ENCODE peak calls at places on chromosomes 6 and 20, in seven cellular contexts. C is IMR-90, U is uterus, Z is lower leg skin, J is endothelial cell of umbilical vein, E is esophagus squamous epithelium, R is body of pancreas. K is an unnamed sample.

GRCh38 chr6:148846778-148847761 is 100.2 kb downstream of the UST start:
- DNase-seq in U (peak), J (no peak), Z (no peak), E (no peak), C (peak), R (peak), K (no peak)

GRCh38 chr6:169800668-169801395 is 49.4 kb downstream of the ERMARD start:
- DNase-seq in R (peak), Z (peak), E (no peak), J (no peak), C (peak), U (no peak), K (peak)

GRCh38 chr6:4208158-4208557 is 72.8 kb upstream of the ECI2 start:
- DNase-seq in J (no peak), C (no peak), U (no peak), Z (no peak), E (no peak), R (no peak), K (no peak)

GRCh38 chr20:18754030-18754659 is 59.4 kb upstream of the SCP2D1 start:
- DNase-seq in C (peak), E (no peak), Z (no peak), J (no peak), R (no peak), U (no peak), K (no peak)

GRCh38 chr6:35359744-35360348 is 17.5 kb downstream of the PPARD start:
- DNase-seq in C (peak), U (no peak), E (no peak), Z (peak), J (no peak), R (peak), K (no peak)

GRCh38 chr6:142258757-142259156 is 43.0 kb upstream of the ADGRG6 start:
- DNase-seq in C (no peak), R (no peak), E (no peak), U (no peak), Z (no peak), J (no peak), K (no peak)

GRCh38 chr6:151675746-151676459 is 131.6 kb upstream of the ESR1 start:
- DNase-seq in R (peak), J (peak), C (peak), E (no peak), Z (no peak), U (no peak), K (peak)

GRCh38 chr6:21396313-21396712 is 197.2 kb upstream of the SOX4 start:
- DNase-seq in J (no peak), Z (no peak), R (no peak), E (no peak), U (no peak), C (peak), K (no peak)

GRCh38 chr20:43536041-43536816 is 22.6 kb upstream of the SGK2 start:
- DNase-seq in J (no peak), C (no peak), U (no peak), E (no peak), R (no peak), Z (peak), K (no peak)

GRCh38 chr6:5274231-5274630 is 12.9 kb downstream of the FARS2 start:
- DNase-seq in C (no peak), R (no peak), J (no peak), Z (no peak), U (no peak), E (no peak), K (no peak)

GRCh38 chr6:158798311-158798710 is 20.9 kb downstream of the EZR start:
- DNase-seq in R (no peak), Z (peak), J (no peak), E (no peak), U (no peak), C (no peak), K (no peak)

GRCh38 chr6:43219814-43220213 is 9.5 kb downstream of the DNPH1 start:
- DNase-seq in J (no peak), Z (no peak), E (no peak), R (no peak), C (no peak), U (no peak), K (no peak)

GRCh38 chr20:30484009-30484748 is 773.3 kb upstream of the DEFB115 start:
- DNase-seq in E (no peak), Z (peak), J (no peak), R (no peak), U (no peak), C (no peak), K (no peak)

GRCh38 chr6:80548496-80548895 is 442.0 kb downstream of the BCKDHB start:
- DNase-seq in J (no peak), E (no peak), U (no peak), C (peak), R (no peak), Z (no peak), K (no peak)

GRCh38 chr6:31122803-31123706 is 2.8 kb upstream of the CDSN start:
- DNase-seq in J (peak), C (peak), U (peak), R (peak), Z (no peak), E (no peak), K (peak)

GRCh38 chr6:10621227-10621626 is 73.2 kb downstream of the C6orf52 start:
- DNase-seq in Z (no peak), C (no peak), E (no peak), J (no peak), R (no peak), U (no peak), K (no peak)

GRCh38 chr6:125004198-125004597 is 42.0 kb downstream of the RNF217 start:
- DNase-seq in U (no peak), E (no peak), R (no peak), J (no peak), Z (no peak), C (no peak), K (no peak)

GRCh38 chr20:58021481-58021880 is 207.0 kb downstream of the ANKRD60 start:
- DNase-seq in R (peak), E (no peak), U (peak), J (no peak), Z (peak), C (no peak), K (no peak)

GRCh38 chr6:3075522-3076113 is 7.3 kb downstream of the RIPK1 start:
- DNase-seq in R (no peak), Z (no peak), C (no peak), E (no peak), J (peak), U (no peak), K (no peak)

GRCh38 chr6:111173341-111173740 is 86.0 kb downstream of the SLC16A10 start:
- DNase-seq in J (no peak), U (no peak), Z (no peak), C (no peak), R (no peak), E (no peak), K (no peak)

GRCh38 chr6:44666324-44666723 is 278.8 kb downstream of the CDC5L start:
- DNase-seq in U (no peak), Z (peak), R (no peak), E (no peak), C (no peak), J (no peak), K (no peak)

GRCh38 chr20:7428946-7429345 is 511.3 kb downstream of the HAO1 start:
- DNase-seq in Z (no peak), U (no peak), C (no peak), J (no peak), E (no peak), R (no peak), K (no peak)

GRCh38 chr6:12336121-12336971 is 46.2 kb downstream of the EDN1 start:
- DNase-seq in J (no peak), R (no peak), Z (no peak), U (no peak), C (no peak), E (no peak), K (no peak)

GRCh38 chr20:63102720-63103375 is 96.1 kb upstream of the BHLHE23 start:
- DNase-seq in U (peak), J (no peak), Z (peak), E (no peak), C (peak), R (no peak), K (no peak)

GRCh38 chr6:149094934-149095341 is 222.6 kb upstream of the TAB2 start:
- DNase-seq in J (no peak), E (no peak), R (no peak), U (no peak), C (peak), Z (no peak), K (no peak)

GRCh38 chr6:2744206-2744771 is 6.4 kb downstream of the MYLK4 start:
- DNase-seq in U (no peak), E (no peak), J (no peak), Z (no peak), C (no peak), R (peak), K (no peak)

DNA sequence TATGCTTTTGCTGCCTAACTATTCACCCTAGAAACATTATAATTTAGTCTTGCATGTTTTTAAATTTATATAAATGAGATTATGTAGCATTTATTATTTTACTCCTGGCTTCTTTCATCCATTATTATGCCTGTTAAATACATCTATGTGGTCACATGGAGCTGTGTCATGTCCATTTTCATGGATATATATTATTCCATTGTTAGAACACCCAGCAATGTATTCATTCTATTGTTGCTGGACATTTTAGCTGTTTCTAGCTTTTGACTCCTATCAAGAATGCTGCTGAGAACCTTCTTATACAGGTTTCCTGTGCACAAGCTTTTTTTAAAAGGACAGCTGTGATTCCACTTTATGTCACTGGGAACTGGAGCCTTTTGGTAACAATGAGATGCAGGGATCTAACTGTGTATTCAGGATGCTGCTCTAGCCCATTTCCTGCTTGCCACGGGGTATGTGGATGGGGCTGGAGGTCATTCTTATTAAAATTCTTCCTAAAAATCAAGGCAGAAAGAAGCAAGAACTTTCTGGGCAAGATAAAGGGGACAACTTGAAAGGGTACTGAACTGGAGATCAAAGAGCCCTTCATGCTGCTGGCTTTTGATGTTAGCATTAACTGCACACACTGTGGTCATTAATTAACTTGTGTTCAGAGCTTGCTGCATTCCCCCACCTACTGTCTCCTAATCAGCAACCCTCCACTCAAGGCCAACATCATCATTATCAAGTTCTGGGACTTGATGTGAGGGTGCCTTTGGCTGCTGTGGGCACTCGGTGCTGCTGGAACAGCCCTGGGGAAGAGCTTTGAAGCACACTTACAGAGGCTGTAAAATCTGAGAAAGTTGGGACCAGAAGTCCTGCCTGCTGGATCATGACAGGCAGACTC is 96.6 kb upstream of the AKIRIN2 start:
- DNase-seq in C (no peak), J (no peak), E (no peak), U (no peak), R (no peak), Z (no peak), K (no peak)
- TF ChIP-seq POLR2A in C (no peak), J (no peak), E (no peak), U (no peak), R (no peak), Z (no peak), K (no peak)

GRCh38 chr6:41546475-41546865 is 289 bp downstream of the FOXP4 start:
- DNase-seq in Z (no peak), C (no peak), J (no peak), U (no peak), R (no peak), E (no peak), K (no peak)
- TF ChIP-seq POLR2A in Z (no peak), C (peak), J (no peak), U (no peak), R (peak), E (no peak), K (no peak)

GRCh38 chr6:89454300-89454699 is 21.3 kb downstream of the ANKRD6 start:
- DNase-seq in E (no peak), J (no peak), R (no peak), U (no peak), C (no peak), Z (no peak), K (no peak)

GRCh38 chr6:89462503-89462902 is 29.6 kb downstream of the ANKRD6 start:
- DNase-seq in R (no peak), E (no peak), U (no peak), J (no peak), Z (no peak), C (no peak), K (no peak)

GRCh38 chr6:89459501-89459900 is 26.5 kb downstream of the ANKRD6 start:
- DNase-seq in C (no peak), J (no peak), Z (no peak), R (no peak), U (no peak), E (no peak), K (no peak)

GRCh38 chr6:89460713-89461112 is 27.8 kb downstream of the ANKRD6 start:
- DNase-seq in Z (no peak), J (no peak), C (no peak), U (no peak), E (no peak), R (no peak), K (no peak)

GRCh38 chr6:89458720-89459119 is 25.8 kb downstream of the ANKRD6 start:
- DNase-seq in E (no peak), U (no peak), J (no peak), C (no peak), Z (no peak), R (no peak), K (no peak)
- TF ChIP-seq POLR2A in E (no peak), U (no peak), J (no peak), C (no peak), Z (no peak), R (no peak), K (no peak)

GRCh38 chr6:156824142-156824541 is 47.0 kb downstream of the ARID1B start:
- DNase-seq in E (no peak), C (no peak), U (no peak), J (no peak), Z (no peak), R (no peak), K (no peak)

GRCh38 chr6:156820089-156820798 is 43.1 kb downstream of the ARID1B start:
- DNase-seq in Z (no peak), J (no peak), R (no peak), U (no peak), E (no peak), C (no peak), K (no peak)

GRCh38 chr6:156825475-156825874 is 48.3 kb downstream of the ARID1B start:
- DNase-seq in C (no peak), E (no peak), J (peak), Z (no peak), U (no peak), R (no peak), K (no peak)

GRCh38 chr6:156821707-156822106 is 44.5 kb downstream of the ARID1B start:
- DNase-seq in U (no peak), E (no peak), C (no peak), R (no peak), Z (no peak), J (no peak), K (no peak)

GRCh38 chr6:156822747-156823206 is 45.6 kb downstream of the ARID1B start:
- DNase-seq in Z (no peak), R (no peak), C (no peak), E (no peak), J (no peak), U (no peak), K (no peak)
- TF ChIP-seq POLR2A in Z (no peak), R (no peak), C (no peak), E (no peak), J (no peak), U (no peak), K (no peak)

GRCh38 chr20:49666906-49667305 is 46.8 kb downstream of the B4GALT5 start:
- DNase-seq in J (no peak), Z (no peak), E (no peak), C (no peak), R (no peak), U (no peak), K (no peak)

GRCh38 chr20:49671429-49671828 is 42.2 kb downstream of the B4GALT5 start:
- DNase-seq in J (no peak), R (no peak), C (no peak), Z (no peak), E (no peak), U (no peak), K (no peak)

GRCh38 chr20:49669601-49670189 is 44.0 kb downstream of the B4GALT5 start:
- DNase-seq in C (no peak), J (no peak), Z (no peak), E (no peak), U (no peak), R (no peak), K (no peak)

GRCh38 chr20:49665796-49666195 is 47.9 kb downstream of the B4GALT5 start:
- DNase-seq in Z (no peak), J (no peak), C (no peak), R (no peak), E (no peak), U (no peak), K (no peak)

GRCh38 chr20:49668181-49668877 is 45.3 kb downstream of the B4GALT5 start:
- DNase-seq in J (no peak), C (no peak), R (peak), E (no peak), U (no peak), Z (no peak), K (no peak)
- TF ChIP-seq POLR2A in J (no peak), C (no peak), R (peak), E (no peak), U (no peak), Z (no peak), K (no peak)

GRCh38 chr6:64013061-64013410 is 377.4 kb downstream of the PHF3 start:
- DNase-seq in J (no peak), E (no peak), U (no peak), Z (no peak), C (no peak), R (no peak), K (no peak)

GRCh38 chr6:64010010-64010409 is 374.4 kb downstream of the PHF3 start:
- DNase-seq in R (no peak), U (no peak), J (no peak), E (no peak), Z (no peak), C (no peak), K (no peak)

GRCh38 chr6:64014581-64014980 is 379.0 kb downstream of the PHF3 start:
- DNase-seq in C (no peak), R (no peak), U (no peak), J (no peak), E (no peak), Z (no peak), K (no peak)

GRCh38 chr6:64010646-64011045 is 375.0 kb downstream of the PHF3 start:
- DNase-seq in Z (no peak), R (no peak), E (no peak), U (no peak), C (no peak), J (no peak), K (no peak)

GRCh38 chr6:64012351-64013060 is 376.9 kb downstream of the PHF3 start:
- DNase-seq in U (no peak), J (no peak), E (no peak), Z (no peak), R (no peak), C (peak), K (no peak)
- TF ChIP-seq POLR2A in U (no peak), J (no peak), E (no peak), Z (no peak), R (no peak), C (no peak), K (no peak)

GRCh38 chr20:25042531-25043498 is 15.1 kb downstream of the ACSS1 start:
- DNase-seq in J (no peak), E (peak), C (no peak), R (peak), U (no peak), Z (no peak), K (no peak)
- TF ChIP-seq POLR2A in J (no peak), E (no peak), C (no peak), R (no peak), U (no peak), Z (no peak), K (no peak)

GRCh38 chr20:34088871-34089479 is 23.1 kb downstream of the EIF2S2 start:
- DNase-seq in J (no peak), C (no peak), R (no peak), U (no peak), Z (peak), E (no peak), K (no peak)
- TF ChIP-seq POLR2A in J (no peak), C (no peak), R (no peak), U (no peak), Z (no peak), E (no peak), K (no peak)

GRCh38 chr6:100506651-100507050 is 41.9 kb upstream of the SIM1 start:
- DNase-seq in E (no peak), R (no peak), Z (no peak), U (no peak), C (peak), J (peak), K (no peak)
- TF ChIP-seq POLR2A in E (no peak), R (no peak), Z (no peak), U (no peak), C (no peak), J (no peak), K (no peak)

K was measured in HCT116.